ENCODE peak calls at places on chromosomes 11 and 22, in six cellular contexts. Z is HT1080; P is T-helper 9 cell; L is MV-4-11; A is epithelial cell of prostate; E is stimulated activated CD8-positive, alpha-beta memory T cell treated with anti-CD3 and anti-CD28 coated beads, Interleukin-2, amount 100 ng/mL, for 48 hours. F is an unnamed sample.
A peak's percentile ranks its signal among the peaks of the same experiment; 100 is the strongest.

GRCh38 chr11:84430661-84431060 is 1144.5 kb upstream of the CCDC90B start:
- DNase-seq in Z (no peak), P (no peak), L (no peak), A (no peak), E (no peak), F (no peak)

GRCh38 chr11:31676280-31676982 is 134.7 kb downstream of the PAX6 start:
- DNase-seq in Z (no peak), P (no peak), L (no peak), A (no peak), E (no peak), F (no peak)

GRCh38 chr11:87463486-87464102 is 425.9 kb downstream of the TMEM135 start:
- DNase-seq in Z (peak; percentile 12), P (no peak), L (peak; percentile 2), A (no peak), E (no peak), F (no peak)

GRCh38 chr11:9003573-9004309 is at the start of gene NRIP3:
- DNase-seq in Z (peak; percentile 58), P (peak; percentile 85), L (peak; percentile 54), A (no peak), E (peak; percentile 51), F (no peak)

GRCh38 chr11:17606206-17607082 is 59.4 kb downstream of the OTOG start:
- DNase-seq in Z (no peak), P (no peak), L (no peak), A (no peak), E (no peak), F (no peak)

GRCh38 chr11:16160146-16160545 is 196.2 kb downstream of the SOX6 start:
- DNase-seq in Z (no peak), P (no peak), L (no peak), A (no peak), E (no peak), F (no peak)

GRCh38 chr11:34305095-34305692 is 52.6 kb downstream of the ABTB2 start:
- DNase-seq in Z (no peak), P (no peak), L (no peak), A (no peak), E (no peak), F (no peak)

GRCh38 chr22:22105364-22105763 is 122.8 kb upstream of the TOP3B start:
- DNase-seq in Z (no peak), P (no peak), L (no peak), A (no peak), E (no peak), F (no peak)

GRCh38 chr22:33539902-33540751 is 380.1 kb downstream of the LARGE1 start:
- DNase-seq in Z (no peak), P (no peak), L (no peak), A (no peak), E (no peak), F (no peak)

GRCh38 chr11:19775622-19776021 is 63.0 kb downstream of the NAV2 start:
- DNase-seq in Z (no peak), P (no peak), L (no peak), A (no peak), E (no peak), F (no peak)